ENCODE peak calls at places on chromosomes 4 and X, in five cellular contexts. Y is cardiac muscle cell, P is adrenal gland, M is A673, F is tibial artery. W is an unnamed sample.
A peak's percentile ranks its signal among the peaks of the same experiment; 100 is the strongest.

GRCh38 chr4:37970702-37971101 is 10.5 kb downstream of the PTTG2 start:
- DNase-seq in Y (peak; percentile 22), P (peak; percentile 72), M (peak; percentile 41), F (peak; percentile 88), W (no peak)

GRCh38 chr4:167713756-167714155 is 378.6 kb upstream of the ANXA10 start:
- DNase-seq in Y (no peak), P (no peak), M (no peak), F (no peak), W (no peak)

GRCh38 chr4:114038762-114039392 is 59.4 kb upstream of the ARSJ start:
- DNase-seq in Y (no peak), P (no peak), M (no peak), F (no peak), W (no peak)

GRCh38 chrX:87571965-87572364 is 54.4 kb downstream of the KLHL4 start:
- DNase-seq in Y (no peak), P (no peak), M (no peak), F (no peak), W (no peak)

GRCh38 chrX:2620576-2620975 is 70.5 kb upstream of the CD99 start:
- DNase-seq in Y (no peak), P (no peak), M (no peak), F (no peak), W (no peak)

GRCh38 chr4:20281453-20281852 is 29.7 kb downstream of the SLIT2 start:
- DNase-seq in Y (no peak), P (no peak), M (no peak), F (no peak), W (no peak)

GRCh38 chr4:14749910-14750309 is 252.4 kb upstream of the CPEB2 start:
- DNase-seq in Y (peak; percentile 38), P (no peak), M (peak; percentile 55), F (no peak), W (peak; percentile 56)

GRCh38 chr4:31097999-31098398 is 377.8 kb downstream of the PCDH7 start:
- DNase-seq in Y (no peak), P (no peak), M (no peak), F (no peak), W (no peak)

GRCh38 chr4:189979196-189980047 is 38.8 kb downstream of the FRG1 start:
- DNase-seq in Y (no peak), P (no peak), M (no peak), F (no peak), W (no peak)

GRCh38 chr4:186723207-186724047 is at the start of gene FAT1:
- DNase-seq in Y (peak; percentile 91), P (peak; percentile 29), M (peak; percentile 90), F (peak; percentile 81), W (peak; percentile 41)

GRCh38 chr4:55175779-55176231 is 50.4 kb upstream of the KDR start:
- DNase-seq in Y (no peak), P (no peak), M (peak; percentile 68), F (no peak), W (no peak)

GRCh38 chr4:40448875-40449274 is 113.7 kb downstream of the CHRNA9 start:
- DNase-seq in Y (no peak), P (no peak), M (no peak), F (no peak), W (peak; percentile 68)

GRCh38 chrX:87397103-87397886 is 120.3 kb upstream of the KLHL4 start:
- DNase-seq in Y (no peak), P (peak; percentile 16), M (no peak), F (no peak), W (no peak)

GRCh38 chr4:1210241-1210841 is 38.0 kb upstream of the SPON2 start:
- DNase-seq in Y (no peak), P (peak; percentile 13), M (no peak), F (peak; percentile 63), W (peak; percentile 54)

GRCh38 chr4:2352729-2353221 is 65.7 kb downstream of the ZFYVE28 start:
- DNase-seq in Y (no peak), P (peak; percentile 7), M (no peak), F (peak; percentile 48), W (no peak)

GRCh38 chr4:2071912-2072867 is 13.1 kb downstream of the NAT8L start:
- DNase-seq in Y (no peak), P (no peak), M (no peak), F (peak; percentile 54), W (no peak)

GRCh38 chrX:44183329-44183728 is 160.1 kb downstream of the EFHC2 start:
- DNase-seq in Y (no peak), P (no peak), M (no peak), F (no peak), W (no peak)

GRCh38 chr4:74174421-74174820 is 16.5 kb downstream of the MTHFD2L start:
- DNase-seq in Y (no peak), P (no peak), M (no peak), F (no peak), W (no peak)

GRCh38 chrX:39813631-39814246 is 284.0 kb downstream of the BCOR start:
- DNase-seq in Y (no peak), P (peak; percentile 90), M (no peak), F (peak; percentile 94), W (no peak)
- H3K27ac ChIP-seq in Y (no peak overlapping the region), P (peak overlapping the region; percentile 78), M (no peak overlapping the region), F (peak overlapping the region; percentile 62), W (no peak overlapping the region)

DNA sequence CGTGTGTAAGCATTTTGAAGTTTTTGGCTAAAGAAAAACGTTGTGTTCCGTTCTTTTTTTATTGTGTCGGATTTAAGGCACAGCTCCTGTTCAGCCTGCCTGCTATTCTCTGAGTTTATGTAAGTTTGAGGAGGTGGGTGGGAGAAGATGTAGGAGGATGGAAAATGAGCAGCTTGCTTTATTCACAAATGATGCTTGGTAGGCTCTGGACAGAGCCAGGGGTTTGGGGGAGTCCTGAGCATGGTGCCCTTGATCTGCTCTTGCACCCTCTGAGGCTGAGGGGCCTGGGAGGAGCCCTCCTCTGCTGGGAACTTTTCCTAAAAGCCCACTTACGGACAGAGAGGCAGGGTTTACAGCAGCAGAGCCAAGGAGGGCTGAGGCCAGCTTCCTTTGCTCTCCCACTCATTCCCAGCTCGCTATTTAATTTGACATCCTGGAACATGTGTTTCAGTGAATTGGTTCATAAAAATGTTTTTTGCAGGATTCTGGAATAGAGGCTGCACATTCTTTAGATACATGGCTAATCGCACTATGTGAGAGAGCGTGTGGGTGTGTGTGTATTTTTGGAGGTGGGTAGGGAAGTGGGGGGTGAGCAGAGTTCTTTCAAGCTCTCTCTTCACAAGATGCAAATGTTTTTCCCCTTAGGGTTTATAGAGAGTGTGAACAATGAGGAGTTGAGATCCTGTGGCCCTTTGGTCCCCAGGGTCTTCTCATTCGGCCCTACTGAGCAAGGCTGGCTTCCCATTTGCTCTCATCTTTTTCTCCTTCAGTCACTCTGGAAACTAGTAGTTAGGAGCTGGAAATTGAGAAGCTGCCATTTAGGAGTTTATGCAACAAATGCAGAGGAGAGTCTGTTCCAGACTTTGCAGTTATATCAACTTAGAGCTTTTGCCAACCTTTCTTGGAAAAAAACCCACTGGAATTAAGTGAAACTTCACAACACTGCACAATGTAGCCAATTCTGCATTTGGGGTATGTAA is 32.1 kb downstream of the TMEM131L start:
- DNase-seq in Y (no peak), P (no peak), M (no peak), F (no peak), W (no peak)
- H3K27ac ChIP-seq in Y (peak overlapping the region; percentile 39), P (no peak overlapping the region), M (no peak overlapping the region), F (peak overlapping the region; percentile 85), W (peak overlapping the region; percentile 44)

GRCh38 chr4:118749347-118749988 is 64.3 kb downstream of the METTL14 start:
- DNase-seq in Y (no peak), P (peak; percentile 22), M (no peak), F (no peak), W (no peak)
- H3K27ac ChIP-seq in Y (no peak overlapping the region), P (peak overlapping the region; percentile 73), M (no peak overlapping the region), F (peak overlapping the region; percentile 35), W (no peak overlapping the region)

GRCh38 chrX:154365052-154365600 is 9.3 kb downstream of the FLNA start:
- DNase-seq in Y (peak; percentile 49), P (no peak), M (no peak), F (no peak), W (peak; percentile 54)

GRCh38 chrX:154365997-154366665 is 8.3 kb downstream of the FLNA start:
- DNase-seq in Y (no peak), P (no peak), M (no peak), F (no peak), W (peak; percentile 51)

GRCh38 chrX:154368630-154369452 is 5.6 kb downstream of the FLNA start:
- DNase-seq in Y (no peak), P (peak; percentile 95), M (peak; percentile 77), F (peak; percentile 84), W (peak; percentile 89)

GRCh38 chrX:154367474-154368308 is 6.7 kb downstream of the FLNA start:
- DNase-seq in Y (no peak), P (no peak), M (no peak), F (no peak), W (no peak)

GRCh38 chrX:154366666-154367055 is 7.8 kb downstream of the FLNA start:
- DNase-seq in Y (no peak), P (no peak), M (no peak), F (peak; percentile 77), W (peak; percentile 39)
- H3K27ac ChIP-seq in Y (peak overlapping the region; percentile 69), P (no peak overlapping the region), M (peak overlapping the region; percentile 96), F (peak overlapping the region; percentile 98), W (peak overlapping the region; percentile 95)

W was measured in upper lobe of left lung.